ENCODE peak calls at places on chromosome 1, in five cellular contexts. T, K, V, E and C are unnamed samples.

GRCh38 chr1:193058529-193059281 is 455 bp downstream of the UCHL5 start:
- DNase-seq in T (peak), K (peak), V (peak), E (peak), C (peak)

GRCh38 chr1:244361764-244362473 is 89.8 kb downstream of the ADSS2 start:
- DNase-seq in T (no peak), K (no peak), V (peak), E (no peak), C (no peak)

GRCh38 chr1:61433646-61434045 is 291.3 kb downstream of the TM2D1 start:
- DNase-seq in T (no peak), K (no peak), V (no peak), E (no peak), C (no peak)

GRCh38 chr1:94654031-94654430 is 112.5 kb upstream of the F3 start:
- DNase-seq in T (no peak), K (no peak), V (peak), E (peak), C (no peak)

GRCh38 chr1:110857964-110858948 is 14.7 kb upstream of the CD53 start:
- DNase-seq in T (no peak), K (no peak), V (no peak), E (no peak), C (no peak)

GRCh38 chr1:234550341-234551031 is 59.5 kb downstream of the IRF2BP2 start:
- DNase-seq in T (no peak), K (no peak), V (no peak), E (no peak), C (no peak)

GRCh38 chr1:3409737-3410434 is 44.6 kb upstream of the ARHGEF16 start:
- DNase-seq in T (no peak), K (no peak), V (peak), E (no peak), C (no peak)

GRCh38 chr1:111909010-111909409 is 80.5 kb downstream of the KCND3 start:
- DNase-seq in T (no peak), K (no peak), V (no peak), E (no peak), C (no peak)

GRCh38 chr1:6301526-6301925 is 40.6 kb upstream of the GPR153 start:
- DNase-seq in T (no peak), K (no peak), V (no peak), E (peak), C (no peak)

GRCh38 chr1:155254228-155254713 is 1.0 kb downstream of the ENTREP3 start:
- DNase-seq in T (no peak), K (no peak), V (no peak), E (no peak), C (no peak)

GRCh38 chr1:244598611-244599010 is 54.3 kb upstream of the DESI2 start:
- DNase-seq in T (no peak), K (no peak), V (peak), E (no peak), C (no peak)

GRCh38 chr1:200217703-200218102 is 190.2 kb downstream of the NR5A2 start:
- DNase-seq in T (no peak), K (peak), V (no peak), E (no peak), C (no peak)

GRCh38 chr1:182960046-182960445 is 7.1 kb upstream of the SHCBP1L start:
- DNase-seq in T (no peak), K (no peak), V (no peak), E (no peak), C (no peak)

DNA sequence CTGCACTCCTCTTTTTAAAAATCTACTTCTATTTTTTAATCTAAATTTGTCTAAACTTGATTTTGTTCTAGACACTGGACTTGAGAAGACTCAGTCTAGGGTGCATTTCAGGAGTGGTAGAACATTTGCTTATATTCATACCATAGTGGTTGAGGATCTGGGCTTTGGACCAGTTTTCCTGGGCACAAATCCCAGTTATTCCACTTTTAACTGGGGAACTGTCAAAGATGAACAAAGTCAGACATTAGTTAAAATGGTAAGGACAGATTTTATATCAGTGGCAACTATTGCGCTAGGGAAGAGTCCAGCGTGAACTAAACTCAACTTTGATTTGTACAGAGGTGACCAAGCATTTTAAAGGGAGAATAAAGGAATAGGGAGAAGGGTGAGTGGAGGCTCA is 102.4 kb downstream of the FMN2 start:
- DNase-seq in T (no peak), K (no peak), V (no peak), E (no peak), C (no peak)
- H3K4me3 ChIP-seq in T (no peak), K (no peak), V (no peak), E (no peak), C (no peak)

GRCh38 chr1:97942161-97943123 is 21.6 kb upstream of the DPYD start:
- DNase-seq in T (no peak), K (no peak), V (no peak), E (no peak), C (no peak)

GRCh38 chr1:97934491-97934890 is 13.7 kb upstream of the DPYD start:
- DNase-seq in T (no peak), K (no peak), V (no peak), E (no peak), C (no peak)

GRCh38 chr1:97936976-97937375 is 16.1 kb upstream of the DPYD start:
- DNase-seq in T (no peak), K (no peak), V (no peak), E (no peak), C (no peak)
- H3K4me3 ChIP-seq in T (no peak), K (no peak), V (no peak), E (no peak), C (no peak)

GRCh38 chr1:203136409-203137042 is 9.0 kb downstream of the ADORA1 start:
- DNase-seq in T (no peak), K (no peak), V (no peak), E (no peak), C (no peak)

GRCh38 chr1:203131548-203132200 is 4.1 kb downstream of the ADORA1 start:
- DNase-seq in T (no peak), K (no peak), V (no peak), E (no peak), C (no peak)

GRCh38 chr1:203135636-203136305 is 8.2 kb downstream of the ADORA1 start:
- DNase-seq in T (no peak), K (no peak), V (no peak), E (no peak), C (no peak)

GRCh38 chr1:203137324-203137723 is 9.8 kb downstream of the ADORA1 start:
- DNase-seq in T (no peak), K (no peak), V (no peak), E (no peak), C (no peak)

GRCh38 chr1:203133969-203134725 is 6.6 kb downstream of the ADORA1 start:
- DNase-seq in T (no peak), K (no peak), V (peak), E (no peak), C (no peak)
- H3K4me3 ChIP-seq in T (no peak), K (no peak), V (no peak), E (no peak), C (no peak)

GRCh38 chr1:174217248-174217647 is 57.9 kb downstream of the RABGAP1L start:
- DNase-seq in T (no peak), K (no peak), V (peak), E (no peak), C (no peak)

GRCh38 chr1:174221681-174222080 is 62.4 kb downstream of the RABGAP1L start:
- DNase-seq in T (no peak), K (no peak), V (no peak), E (no peak), C (no peak)

GRCh38 chr1:174218983-174219382 is 59.7 kb downstream of the RABGAP1L start:
- DNase-seq in T (no peak), K (peak), V (no peak), E (no peak), C (no peak)

GRCh38 chr1:174217787-174218574 is 58.7 kb downstream of the RABGAP1L start:
- DNase-seq in T (no peak), K (peak), V (peak), E (no peak), C (no peak)

GRCh38 chr1:174219606-174220370 is 60.5 kb downstream of the RABGAP1L start:
- DNase-seq in T (no peak), K (peak), V (no peak), E (no peak), C (no peak)
- H3K4me3 ChIP-seq in T (no peak), K (peak), V (no peak), E (no peak), C (no peak)

GRCh38 chr1:31652891-31653489 is 8.3 kb upstream of the PEF1 start:
- DNase-seq in T (no peak), K (no peak), V (no peak), E (peak), C (no peak)
- H3K4me3 ChIP-seq in T (no peak), K (no peak), V (no peak), E (no peak), C (no peak)